ENCODE peak calls at places on chromosomes 2 and 18, in four cellular contexts. T is lower leg skin, Q is Peyer's patch, I is fibroblast of lung. P is an unnamed sample.
A peak's percentile ranks its signal among the peaks of the same experiment; 100 is the strongest.

GRCh38 chr2:43136011-43136799 is 90.2 kb downstream of the ZFP36L2 start:
- DNase-seq in T (no peak), Q (peak; percentile 44), I (no peak), P (no peak)

GRCh38 chr2:3144856-3145255 is 232.8 kb downstream of the EIPR1 start:
- DNase-seq in T (no peak), Q (no peak), I (no peak), P (no peak)

GRCh38 chr18:3401669-3402620 is 48.0 kb upstream of the TGIF1 start:
- DNase-seq in T (no peak), Q (no peak), I (no peak), P (peak; percentile 93)

GRCh38 chr2:167335627-167336026 is 447.3 kb downstream of the XIRP2 start:
- DNase-seq in T (no peak), Q (no peak), I (peak; percentile 78), P (no peak)

GRCh38 chr2:133303150-133303549 is 265.1 kb downstream of the NCKAP5 start:
- DNase-seq in T (no peak), Q (no peak), I (peak; percentile 47), P (no peak)

GRCh38 chr2:225670111-225670974 is 270.8 kb downstream of the NYAP2 start:
- DNase-seq in T (no peak), Q (no peak), I (peak; percentile 47), P (peak; percentile 32)

GRCh38 chr2:118241128-118241527 is 152.9 kb downstream of the INSIG2 start:
- DNase-seq in T (no peak), Q (no peak), I (no peak), P (no peak)

GRCh38 chr2:192969055-192969454 is 774.3 kb upstream of the TMEFF2 start:
- DNase-seq in T (no peak), Q (no peak), I (peak; percentile 1), P (no peak)

GRCh38 chr2:43407826-43408783 is 181.7 kb upstream of the ZFP36L2 start:
- DNase-seq in T (no peak), Q (no peak), I (peak; percentile 41), P (no peak)

GRCh38 chr2:40962026-40962425 is 510.1 kb upstream of the SLC8A1 start:
- DNase-seq in T (peak; percentile 23), Q (no peak), I (no peak), P (no peak)

DNA sequence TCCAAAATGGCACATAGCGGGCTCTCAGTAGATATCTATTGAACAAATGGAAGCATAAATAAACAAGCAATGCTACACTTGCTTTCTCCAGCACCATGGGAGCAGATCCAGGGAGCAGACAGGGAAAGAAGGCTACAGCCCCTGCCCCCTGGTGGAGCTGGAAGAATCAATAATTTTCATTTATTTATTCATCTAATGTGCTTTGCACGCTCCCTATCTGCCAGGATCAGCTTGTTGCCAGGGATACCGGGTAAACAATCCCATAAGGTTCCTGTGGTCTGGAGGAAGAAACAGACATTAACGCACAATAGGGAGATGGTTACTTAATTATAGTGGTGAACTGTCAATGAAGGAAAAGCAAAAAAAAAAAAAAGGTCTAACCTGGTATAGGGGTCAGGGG is 40.1 kb upstream of the CLASP1 start:
- DNase-seq in T (peak; percentile 24), Q (no peak), I (peak; percentile 46), P (peak; percentile 35)
- TF ChIP-seq CTCF in T (no peak), Q (no peak), I (peak; percentile 60), P (peak; percentile 40)

GRCh38 chr2:45780541-45781463 is 129.3 kb downstream of the PRKCE start:
- DNase-seq in T (no peak), Q (no peak), I (no peak), P (no peak)

GRCh38 chr2:45777996-45778719 is 126.7 kb downstream of the PRKCE start:
- DNase-seq in T (no peak), Q (no peak), I (no peak), P (no peak)

GRCh38 chr2:45776160-45776955 is 124.9 kb downstream of the PRKCE start:
- DNase-seq in T (no peak), Q (no peak), I (peak; percentile 64), P (no peak)

GRCh38 chr2:45781464-45781811 is 130.0 kb downstream of the PRKCE start:
- DNase-seq in T (no peak), Q (no peak), I (no peak), P (no peak)

DNA sequence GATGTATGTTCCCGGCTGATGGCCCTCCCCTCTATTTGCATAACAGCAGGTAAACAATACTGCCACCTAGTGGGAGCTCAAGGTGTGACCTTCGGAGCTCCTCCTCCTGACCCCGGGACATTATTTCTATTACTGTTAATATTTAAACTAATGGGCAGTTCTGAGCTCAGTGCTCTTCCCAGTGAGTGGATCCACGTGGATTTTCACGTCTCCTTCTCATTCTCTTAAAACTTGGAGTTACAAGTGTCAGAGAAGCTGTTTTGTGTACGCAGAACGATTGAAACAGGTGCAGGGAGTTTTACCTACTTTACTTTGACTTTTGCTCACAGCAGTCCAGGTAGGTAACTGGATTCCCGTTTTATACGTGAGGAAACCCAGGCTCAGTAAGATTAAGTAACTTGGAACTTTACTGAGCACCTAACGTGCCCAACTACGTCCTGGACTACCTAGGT is 127.3 kb downstream of the PRKCE start:
- DNase-seq in T (peak; percentile 65), Q (peak; percentile 60), I (peak; percentile 38), P (peak; percentile 23)
- H3K4me3 ChIP-seq in T (no peak overlapping the region), Q (no peak overlapping the region), I (no peak overlapping the region), P (no peak overlapping the region)

DNA sequence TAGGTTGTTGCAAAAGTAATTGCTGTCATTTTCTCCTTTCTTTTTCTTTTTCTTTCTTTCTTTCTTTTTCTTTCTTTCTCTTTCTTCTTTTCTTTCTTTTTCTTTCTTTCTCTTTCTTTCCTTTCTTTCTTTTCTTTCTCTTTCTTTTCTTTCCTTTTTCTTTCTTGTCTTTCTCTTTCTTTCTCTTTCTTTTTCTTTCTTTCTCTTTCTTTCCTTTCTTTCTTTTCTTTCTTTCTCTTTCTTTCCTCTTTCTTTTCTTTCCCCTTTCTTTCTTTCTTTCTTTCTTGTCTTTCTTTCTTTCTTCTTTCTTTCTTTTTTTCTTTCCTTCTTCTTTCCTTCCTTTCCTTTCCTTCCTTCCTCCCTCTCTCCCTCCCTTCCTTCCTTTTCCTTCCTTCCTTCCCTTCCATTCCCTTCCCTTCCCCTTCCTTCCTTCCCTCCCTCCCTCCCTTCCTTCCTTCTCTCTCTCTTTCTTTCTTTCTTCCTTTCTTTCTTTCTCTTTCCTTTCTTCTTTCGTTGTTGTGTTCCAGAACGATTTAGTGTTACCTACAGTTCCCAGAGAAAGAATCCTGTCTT is 178.9 kb downstream of the RPIA start:
- DNase-seq in T (no peak), Q (no peak), I (no peak), P (no peak)
- TF ChIP-seq CTCF in T (no peak), Q (no peak), I (no peak), P (no peak)

GRCh38 chr2:148957023-148957422 is 81.5 kb upstream of the LYPD6B start:
- DNase-seq in T (no peak), Q (no peak), I (no peak), P (peak; percentile 6)
- H3K4me3 ChIP-seq in T (no peak overlapping the region), Q (no peak overlapping the region), I (no peak overlapping the region), P (no peak overlapping the region)

GRCh38 chr2:238441262-238442114 is 14.8 kb downstream of the ASB1 start:
- DNase-seq in T (no peak), Q (no peak), I (peak; percentile 44), P (peak; percentile 26)
- TF ChIP-seq CTCF in T (no peak), Q (no peak), I (no peak), P (no peak)

P was measured in LNCaP clone FGC.